ENCODE peak calls at places on chromosomes 12 and 14, in seven cellular contexts. R, S, Q, F, V, E and X are unnamed samples.

GRCh38 chr12:119159844-119160243 is 18.9 kb upstream of the HSPB8 start:
- DNase-seq in R (no peak), V (no peak), E (no peak), S (no peak), Q (no peak), F (no peak), X (no peak)

GRCh38 chr12:121792607-121793500 is 634 bp downstream of the RHOF start:
- DNase-seq in E (no peak), F (no peak), Q (no peak), R (peak; percentile 54), S (peak; percentile 73), V (peak; percentile 66), X (no peak)

GRCh38 chr12:104201238-104202001 is 14.2 kb upstream of the TXNRD1 start:
- DNase-seq in F (peak; percentile 83), R (no peak), E (peak; percentile 50), V (peak; percentile 68), Q (peak; percentile 64), S (no peak), X (no peak)

GRCh38 chr12:94762259-94762942 is 112.0 kb upstream of the TMCC3 start:
- DNase-seq in S (no peak), V (no peak), R (no peak), Q (no peak), E (no peak), F (no peak), X (peak; percentile 91)

GRCh38 chr14:73916324-73916723 is 29.7 kb downstream of the ZNF410 start:
- DNase-seq in E (no peak), V (no peak), R (no peak), S (no peak), F (no peak), Q (no peak), X (no peak)

GRCh38 chr12:10669533-10669932 is 4.3 kb downstream of the STYK1 start:
- DNase-seq in R (no peak), S (no peak), Q (no peak), E (no peak), F (no peak), V (no peak), X (no peak)

GRCh38 chr12:13559318-13559978 is 362.9 kb downstream of the EMP1 start:
- DNase-seq in R (no peak), V (no peak), S (no peak), E (no peak), F (no peak), Q (no peak), X (no peak)

GRCh38 chr12:81809829-81810595 is 50.9 kb upstream of the PPFIA2 start:
- DNase-seq in F (peak; percentile 57), E (no peak), R (no peak), V (no peak), S (no peak), Q (no peak), X (no peak)

GRCh38 chr14:95101736-95102677 is 55.3 kb downstream of the DICER1 start:
- DNase-seq in R (no peak), F (no peak), E (peak; percentile 57), V (no peak), S (no peak), Q (no peak), X (no peak)

GRCh38 chr12:131598717-131599116 is 112.2 kb upstream of the SFSWAP start:
- DNase-seq in R (no peak), V (no peak), Q (no peak), F (no peak), E (no peak), S (no peak), X (no peak)

GRCh38 chr12:90977224-90977623 is 22.2 kb upstream of the CCER1 start:
- DNase-seq in Q (no peak), F (no peak), E (no peak), S (no peak), R (no peak), V (no peak), X (no peak)

GRCh38 chr12:23140710-23141109 is 515.7 kb downstream of the ETNK1 start:
- DNase-seq in V (no peak), E (no peak), R (no peak), S (no peak), F (no peak), Q (no peak), X (no peak)

DNA sequence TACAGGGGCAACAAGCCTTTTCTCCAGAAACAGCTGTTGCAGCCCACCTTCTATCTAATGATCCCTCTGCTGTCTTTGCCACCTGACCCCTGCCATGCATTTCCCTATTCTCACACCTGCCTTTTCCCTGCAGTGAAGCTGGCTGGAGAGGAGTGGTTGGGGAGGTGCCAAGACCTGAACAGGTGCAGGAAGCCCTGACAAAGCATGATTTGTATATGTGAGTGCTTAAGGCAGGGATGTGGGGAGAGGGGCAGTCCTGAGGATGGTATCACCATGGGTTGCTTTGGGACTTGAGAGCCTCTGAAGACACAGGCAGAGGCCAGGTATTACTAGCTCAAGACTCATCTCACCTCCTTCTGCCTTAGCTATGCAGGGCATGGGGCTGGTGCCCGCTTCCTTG is 2.9 kb upstream of the PFDN5 start:
- DNase-seq in Q (no peak), R (no peak), F (no peak), V (no peak), S (no peak), E (no peak), X (no peak)
- H3K27ac ChIP-seq in Q (peak overlapping the region; percentile 20), R (no peak overlapping the region), F (no peak overlapping the region), V (no peak overlapping the region), S (no peak overlapping the region), E (no peak overlapping the region), X (no peak overlapping the region)

GRCh38 chr12:53994691-53995310 is 5.2 kb upstream of the HOXC9 start:
- DNase-seq in E (no peak), F (no peak), R (no peak), S (peak; percentile 15), V (no peak), Q (no peak), X (no peak)
- H3K27ac ChIP-seq in E (peak overlapping the region; percentile 95), F (no peak overlapping the region), R (no peak overlapping the region), S (no peak overlapping the region), V (no peak overlapping the region), Q (peak overlapping the region; percentile 52), X (no peak overlapping the region)

DNA sequence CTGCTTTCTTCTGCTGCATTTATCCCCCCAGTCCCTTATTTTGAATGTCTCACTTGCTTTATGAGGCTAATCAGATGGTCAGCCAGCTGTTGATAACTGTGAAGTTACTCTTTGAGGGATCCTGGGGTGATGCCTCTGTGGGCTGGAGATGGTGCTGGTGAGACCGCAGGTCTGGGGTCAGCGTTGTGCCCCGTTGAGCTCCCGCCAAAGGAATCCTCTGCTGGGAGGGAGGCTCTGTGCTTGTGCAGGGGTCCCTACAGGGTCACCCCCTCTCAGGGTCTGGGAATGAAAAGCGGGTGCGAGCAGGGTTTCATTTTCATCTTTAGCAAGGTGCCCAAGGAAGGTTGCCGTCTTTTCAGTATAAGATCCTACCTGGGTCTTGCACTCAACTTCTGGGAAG is 161.2 kb upstream of the RTL1 start:
- DNase-seq in V (no peak), F (no peak), S (no peak), E (no peak), Q (no peak), R (no peak), X (no peak)
- H3K27ac ChIP-seq in V (no peak overlapping the region), F (no peak overlapping the region), S (no peak overlapping the region), E (no peak overlapping the region), Q (no peak overlapping the region), R (no peak overlapping the region), X (no peak overlapping the region)

GRCh38 chr12:55724226-55724939 is 4.2 kb downstream of the RDH5 start:
- DNase-seq in E (peak; percentile 82), R (peak; percentile 74), Q (no peak), V (peak; percentile 60), S (peak; percentile 80), F (peak; percentile 77), X (no peak)
- H3K27ac ChIP-seq in E (peak overlapping the region; percentile 30), R (peak overlapping the region; percentile 98), Q (peak overlapping the region; percentile 99), V (peak overlapping the region; percentile 23), S (no peak overlapping the region), F (no peak overlapping the region), X (no peak overlapping the region)

DNA sequence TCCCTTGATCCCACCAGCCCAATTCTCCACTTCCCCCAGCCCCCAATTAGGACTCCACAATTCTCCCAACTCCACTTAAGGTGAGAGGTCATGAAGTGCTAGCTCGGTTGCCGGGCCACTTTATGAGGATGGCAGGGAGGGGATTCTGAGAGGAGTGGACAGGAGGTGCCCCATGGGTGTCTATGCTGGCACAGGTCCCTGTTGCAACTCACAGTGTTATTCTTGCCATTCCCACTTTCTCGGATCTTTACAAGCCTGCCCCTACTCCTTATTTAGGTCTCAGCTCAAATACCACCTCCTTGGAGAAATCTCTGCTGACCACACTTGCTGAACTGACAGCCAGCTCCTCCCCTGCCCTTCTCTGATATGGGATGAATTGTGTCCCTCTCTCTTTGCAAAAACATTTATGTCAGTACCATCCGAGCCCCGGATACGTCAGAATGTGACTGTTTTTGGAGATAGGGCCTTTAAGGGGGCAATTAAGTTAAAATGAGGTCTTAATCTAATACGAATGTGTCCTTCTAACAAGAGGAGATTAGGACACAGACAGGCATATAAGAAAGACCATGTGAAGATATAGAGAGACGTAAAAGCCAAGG is 4.2 kb upstream of the LGALS3 start:
- DNase-seq in V (no peak), Q (no peak), F (no peak), S (no peak), E (no peak), R (no peak), X (no peak)
- H3K27ac ChIP-seq in V (no peak overlapping the region), Q (no peak overlapping the region), F (no peak overlapping the region), S (peak overlapping the region; percentile 26), E (no peak overlapping the region), R (peak overlapping the region; percentile 95), X (peak overlapping the region; percentile 2)